ENCODE peak calls at places on chromosomes 5 and 9, in four cellular contexts. A is IMR-90, B is mesendoderm, J is H1. Y is an unnamed sample.

GRCh38 chr5:82164109-82164956 is 113.8 kb downstream of the RPS23 start:
- DNase-seq in J (no peak), A (peak; percentile 95), B (no peak), Y (no peak)

GRCh38 chr9:16268037-16269010 is 602.1 kb downstream of the BNC2 start:
- DNase-seq in J (no peak), A (no peak), B (no peak), Y (no peak)

GRCh38 chr5:122183098-122183794 is 53.9 kb downstream of the ZNF474 start:
- DNase-seq in J (no peak), B (no peak), A (peak; percentile 76), Y (no peak)

GRCh38 chr9:27355166-27355565 is 58.2 kb upstream of the EQTN start:
- DNase-seq in A (no peak), J (no peak), B (no peak), Y (no peak)

GRCh38 chr9:89425921-89426388 is 72.0 kb downstream of the SEMA4D start:
- DNase-seq in A (no peak), J (no peak), B (no peak), Y (no peak)

GRCh38 chr5:84688566-84688965 is 303.9 kb upstream of the EDIL3 start:
- DNase-seq in A (peak; percentile 72), B (peak; percentile 8), J (no peak), Y (no peak)

GRCh38 chr9:135007601-135008000 is 79.9 kb upstream of the OLFM1 start:
- DNase-seq in A (no peak), J (no peak), B (no peak), Y (no peak)

GRCh38 chr5:115637507-115637906 is 11.7 kb upstream of the TMED7 start:
- DNase-seq in B (no peak), A (no peak), J (no peak), Y (no peak)

GRCh38 chr5:80238778-80239679 is 16.8 kb downstream of the SERINC5 start:
- DNase-seq in J (no peak), A (peak; percentile 61), B (no peak), Y (no peak)

GRCh38 chr9:75906531-75906930 is 16.1 kb downstream of the PCSK5 start:
- DNase-seq in B (peak; percentile 21), J (no peak), A (no peak), Y (no peak)

GRCh38 chr5:80745490-80745889 is 90.7 kb upstream of the DHFR start:
- DNase-seq in B (no peak), A (peak; percentile 67), J (no peak), Y (no peak)

GRCh38 chr9:72352911-72353388 is 12.1 kb downstream of the ZFAND5 start:
- DNase-seq in A (peak; percentile 42), B (no peak), J (no peak), Y (no peak)

GRCh38 chr5:131361677-131362315 is 97.9 kb downstream of the CDC42SE2 start:
- DNase-seq in B (no peak), J (no peak), A (no peak), Y (no peak)

GRCh38 chr5:15914603-15915002 is 265.0 kb downstream of the MARCHF11 start:
- DNase-seq in J (no peak), B (no peak), A (peak; percentile 25), Y (no peak)

GRCh38 chr5:141681695-141682641 is at the start of gene ARAP3:
- DNase-seq in J (peak; percentile 88), B (peak; percentile 89), A (peak; percentile 89), Y (peak; percentile 70)

GRCh38 chr5:86666981-86667380 is 49.2 kb downstream of the COX7C start:
- DNase-seq in J (no peak), B (no peak), A (no peak), Y (no peak)

GRCh38 chr5:113249216-113249615 is 185.6 kb downstream of the TSSK1B start:
- DNase-seq in B (no peak), A (peak; percentile 83), J (no peak), Y (no peak)

GRCh38 chr9:109474170-109474569 is 23.9 kb downstream of the PTPN3 start:
- DNase-seq in B (no peak), J (no peak), A (no peak), Y (no peak)

GRCh38 chr9:132730054-132731033 is 60.1 kb downstream of the GTF3C4 start:
- DNase-seq in J (no peak), A (no peak), B (no peak), Y (no peak)

GRCh38 chr5:16140417-16140816 is 39.2 kb downstream of the MARCHF11 start:
- DNase-seq in A (no peak), B (no peak), J (no peak), Y (no peak)

GRCh38 chr5:95549030-95549429 is 5.7 kb downstream of the SKIC3 start:
- DNase-seq in B (no peak), J (no peak), A (no peak), Y (no peak)

GRCh38 chr9:107422189-107422802 is 67.3 kb downstream of the KLF4 start:
- DNase-seq in A (peak; percentile 51), B (peak; percentile 93), J (peak; percentile 84), Y (peak; percentile 74)

GRCh38 chr5:142864293-142865260 is 94.4 kb downstream of the ARHGAP26 start:
- DNase-seq in J (no peak), B (peak; percentile 49), A (no peak), Y (no peak)

GRCh38 chr5:1526151-1526631 is 2.4 kb upstream of the LPCAT1 start:
- DNase-seq in J (peak; percentile 38), A (no peak), B (no peak), Y (no peak)

GRCh38 chr5:132666310-132667123 is 7.3 kb upstream of the IL4 start:
- DNase-seq in A (no peak), J (no peak), B (no peak), Y (no peak)

GRCh38 chr5:134037160-134037559 is 32.4 kb upstream of the VDAC1 start:
- DNase-seq in A (no peak), J (no peak), B (no peak), Y (no peak)

GRCh38 chr9:34983209-34983608 is 6.3 kb upstream of the DNAJB5 start:
- DNase-seq in A (no peak), J (no peak), B (no peak), Y (no peak)

GRCh38 chr5:100517301-100517974 is 17.7 kb upstream of the FAM174A start:
- DNase-seq in J (no peak), B (peak; percentile 15), A (no peak), Y (no peak)

GRCh38 chr9:94577541-94577940 is 16.1 kb downstream of the FBP2 start:
- DNase-seq in A (no peak), J (no peak), B (no peak), Y (no peak)

GRCh38 chr5:147835386-147835798 is 3.9 kb upstream of the SPINK1 start:
- DNase-seq in J (no peak), A (no peak), B (no peak), Y (no peak)

GRCh38 chr9:15221746-15222145 is 85.3 kb downstream of the TTC39B start:
- DNase-seq in J (no peak), A (no peak), B (no peak), Y (no peak)

GRCh38 chr9:135123735-135124134 is 36.3 kb downstream of the OLFM1 start:
- DNase-seq in J (no peak), B (no peak), A (no peak), Y (no peak)

GRCh38 chr5:124883686-124884085 is 137.2 kb upstream of the ZNF608 start:
- DNase-seq in B (no peak), J (no peak), A (no peak), Y (no peak)

GRCh38 chr5:16178745-16179372 is 732 bp downstream of the MARCHF11 start:
- DNase-seq in B (peak; percentile 95), A (peak; percentile 43), J (peak; percentile 97), Y (peak; percentile 92)

GRCh38 chr5:73122875-73123810 is 2.8 kb downstream of the TMEM171 start:
- DNase-seq in J (peak; percentile 57), B (peak; percentile 26), A (peak; percentile 46), Y (no peak)

GRCh38 chr9:123327697-123328100 is 28.3 kb upstream of the CRB2 start:
- DNase-seq in A (no peak), J (no peak), B (peak; percentile 51), Y (no peak)

GRCh38 chr5:153798830-153799229 is 239.9 kb downstream of the FAM114A2 start:
- DNase-seq in A (no peak), J (no peak), B (no peak), Y (no peak)
- H3K18ac ChIP-seq in A (no peak overlapping the region), J (no peak overlapping the region), B (no peak overlapping the region), Y (no peak overlapping the region)

GRCh38 chr5:169580964-169581363 is 2.6 kb upstream of the SPDL1 start:
- DNase-seq in J (no peak), B (no peak), A (no peak), Y (no peak)

GRCh38 chr5:169583424-169584215 is at the start of gene SPDL1:
- DNase-seq in A (peak; percentile 95), J (peak; percentile 93), B (peak; percentile 98), Y (peak; percentile 96)

GRCh38 chr5:169581580-169582227 is 1.9 kb upstream of the SPDL1 start:
- DNase-seq in J (peak; percentile 73), A (peak; percentile 61), B (peak; percentile 69), Y (peak; percentile 44)

GRCh38 chr5:169584998-169585451 is 1.5 kb downstream of the SPDL1 start:
- DNase-seq in J (no peak), B (no peak), A (no peak), Y (no peak)

DNA sequence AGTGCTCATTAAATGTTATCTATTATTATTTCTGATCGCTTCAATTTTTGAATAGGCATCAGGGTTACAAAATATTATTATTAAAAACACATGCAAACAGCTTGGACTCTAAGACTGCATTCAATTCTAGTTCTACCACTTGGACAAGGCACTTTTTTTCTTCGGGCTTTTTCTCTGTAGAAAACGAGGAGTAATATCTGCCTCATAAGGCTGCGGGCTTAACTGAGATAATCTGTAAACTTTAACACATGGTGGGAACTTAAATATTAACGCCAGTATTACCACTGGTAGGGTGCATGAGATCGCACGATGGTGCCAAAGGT is 511 bp upstream of the SPDL1 start:
- DNase-seq in J (no peak), B (no peak), A (no peak), Y (no peak)
- H2BK120ac ChIP-seq in J (no peak overlapping the region), B (no peak overlapping the region), A (peak overlapping the region; percentile 57), Y (no peak overlapping the region)

GRCh38 chr5:172453986-172454354 is 355 bp downstream of the SH3PXD2B start:
- DNase-seq in B (peak; percentile 76), A (no peak), J (no peak), Y (peak; percentile 56)

GRCh38 chr5:172455511-172456061 is 1.3 kb upstream of the SH3PXD2B start:
- DNase-seq in J (peak; percentile 54), A (peak; percentile 70), B (peak; percentile 94), Y (no peak)

GRCh38 chr5:172454355-172455086 is at the start of gene SH3PXD2B:
- DNase-seq in A (no peak), B (peak; percentile 74), J (peak; percentile 82), Y (peak; percentile 69)

GRCh38 chr5:172456076-172456800 is 1.9 kb upstream of the SH3PXD2B start:
- DNase-seq in J (no peak), A (no peak), B (peak; percentile 26), Y (no peak)

GRCh38 chr5:172455087-172455381 is 709 bp upstream of the SH3PXD2B start:
- DNase-seq in J (no peak), B (peak; percentile 65), A (no peak), Y (no peak)
- H3K4me3 ChIP-seq in J (peak overlapping the region; percentile 64), B (peak overlapping the region; percentile 27), A (peak overlapping the region; percentile 70), Y (peak overlapping the region; percentile 71)

GRCh38 chr9:124894741-124895170 is 32.8 kb downstream of the ARPC5L start:
- DNase-seq in A (peak; percentile 55), B (peak; percentile 76), J (no peak), Y (no peak)
- H3K18ac ChIP-seq in A (no peak overlapping the region), B (no peak overlapping the region), J (no peak overlapping the region), Y (no peak overlapping the region)

GRCh38 chr9:129176786-129177442 is 1.1 kb downstream of the IER5L start:
- DNase-seq in B (no peak), J (peak; percentile 64), A (peak; percentile 49), Y (no peak)
- H2BK120ac ChIP-seq in B (no peak overlapping the region), J (no peak overlapping the region), A (no peak overlapping the region), Y (peak overlapping the region; percentile 81)